ENCODE peak calls at places on chromosomes 4 and X, in ten cellular contexts. F is astrocyte of the spinal cord; V is fibroblast of mammary gland; Q is spleen; Y is GM12865; N is nephron progenitor cell; M is transverse colon; E is activated CD8-positive, alpha-beta T cell treated with anti-CD3 and anti-CD28 coated beads for 36 hours; D is ovary; L is fibroblast of the aortic adventitia. G is an unnamed sample.

GRCh38 chrX:1391370-1391706 is 575 bp downstream of the SLC25A6 start:
- DNase-seq in M (no peak), D (no peak), F (no peak), Q (no peak), V (no peak), E (no peak), N (peak; percentile 95), Y (no peak), L (peak; percentile 23), G (peak; percentile 91)

GRCh38 chr4:25172964-25173917 is 13.0 kb upstream of the SEPSECS start:
- DNase-seq in D (no peak), L (peak; percentile 99), V (peak; percentile 100), N (no peak), M (no peak), F (peak; percentile 98), Q (no peak), E (no peak), Y (peak; percentile 15), G (peak; percentile 5)

GRCh38 chr4:70613893-70614572 is 14.5 kb upstream of the ENAM start:
- DNase-seq in Y (no peak), E (no peak), F (no peak), L (peak; percentile 8), N (no peak), M (no peak), Q (no peak), V (no peak), D (no peak), G (no peak)

GRCh38 chrX:2685886-2686285 is 5.2 kb upstream of the CD99 start:
- DNase-seq in V (no peak), M (no peak), L (no peak), N (no peak), E (no peak), F (no peak), Y (no peak), D (no peak), Q (no peak), G (no peak)

GRCh38 chrX:94058728-94059382 is 384.8 kb downstream of the FAM133A start:
- DNase-seq in Q (no peak), D (no peak), N (peak; percentile 40), E (peak; percentile 1), L (peak; percentile 1), Y (no peak), M (no peak), V (peak; percentile 8), F (no peak), G (peak; percentile 1)

GRCh38 chr4:113384600-113384999 is 335.1 kb downstream of the ANK2 start:
- DNase-seq in N (no peak), Y (no peak), F (peak; percentile 74), D (no peak), M (no peak), E (no peak), Q (no peak), L (peak; percentile 89), V (peak; percentile 84), G (no peak)

GRCh38 chr4:101649790-101650450 is 140.6 kb upstream of the BANK1 start:
- DNase-seq in Y (no peak), M (no peak), E (no peak), D (no peak), L (peak; percentile 64), V (no peak), F (no peak), N (no peak), Q (no peak), G (no peak)

GRCh38 chr4:102390438-102390837 is 45.2 kb upstream of the SLC39A8 start:
- DNase-seq in Q (no peak), D (no peak), L (peak; percentile 40), N (no peak), V (peak; percentile 64), F (peak; percentile 55), Y (peak; percentile 39), M (no peak), E (peak; percentile 9), G (no peak)

GRCh38 chrX:2391869-2392606 is 108.7 kb downstream of the DHRSX start:
- DNase-seq in Q (no peak), N (no peak), F (peak; percentile 89), Y (no peak), D (no peak), L (peak; percentile 45), E (no peak), M (no peak), V (peak; percentile 80), G (peak; percentile 69)

DNA sequence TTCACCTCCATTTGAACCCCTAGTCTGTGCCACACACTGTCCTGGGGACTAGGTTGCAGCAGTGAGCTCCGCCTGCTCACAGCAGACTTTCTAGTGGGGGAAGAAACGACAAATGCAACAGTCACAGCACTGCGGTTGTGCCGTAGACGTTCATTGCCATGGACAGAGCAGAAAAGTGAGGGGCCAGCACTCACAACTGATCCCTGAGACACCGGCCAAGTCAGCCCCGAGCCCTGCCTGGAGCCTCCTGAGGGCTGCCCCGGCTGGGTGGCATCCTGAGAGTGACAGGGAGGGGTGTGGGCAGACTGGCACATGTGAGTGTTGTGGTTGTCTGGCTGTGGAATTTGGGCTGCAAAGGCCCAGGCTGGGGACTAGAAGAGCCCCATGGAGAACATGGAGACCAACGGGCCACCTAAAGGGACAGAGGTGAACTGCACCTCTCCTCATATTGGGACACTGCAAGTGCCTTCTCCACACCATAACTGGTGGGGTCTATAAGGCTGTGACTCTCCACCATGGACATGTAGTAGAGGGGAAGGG is 4.6 kb downstream of the DUSP9 start:
- DNase-seq in L (no peak), V (no peak), M (no peak), F (no peak), D (no peak), N (no peak), Q (peak; percentile 43), E (no peak), Y (peak; percentile 24), G (no peak)
- TF ChIP-seq CTCF in L (peak; percentile 45), V (peak; percentile 17), M (no peak), F (peak; percentile 28), D (no peak), N (peak; percentile 32), Q (no peak), E (no peak), Y (peak; percentile 33), G (peak; percentile 47)

DNA sequence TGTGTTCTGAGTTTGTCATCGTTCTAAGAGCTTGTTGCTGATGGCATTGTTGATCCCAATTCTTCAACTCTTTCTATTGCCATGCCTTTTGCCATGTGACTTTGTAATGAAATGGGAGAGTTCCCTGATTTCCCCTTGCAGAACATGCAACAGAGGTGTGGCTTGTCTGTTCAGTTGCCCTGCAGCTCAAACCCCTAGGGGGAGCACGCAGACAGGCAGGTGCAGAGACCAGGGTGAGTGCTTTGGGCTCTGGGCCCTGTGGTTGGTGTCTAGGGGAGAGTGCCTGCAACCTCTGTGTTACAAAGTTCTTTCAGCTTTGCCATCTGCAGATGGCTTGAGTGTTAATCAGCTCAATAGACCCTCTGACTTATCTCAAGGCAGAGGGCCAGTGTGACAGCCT is 332.7 kb downstream of the MID1IP1 start:
- DNase-seq in Y (peak; percentile 48), M (peak; percentile 19), F (no peak), L (no peak), N (no peak), V (no peak), Q (peak; percentile 79), D (no peak), E (peak; percentile 29), G (peak; percentile 36)
- TF ChIP-seq CTCF in Y (peak; percentile 46), M (no peak), F (no peak), L (no peak), N (no peak), V (no peak), Q (peak; percentile 24), D (no peak), E (no peak), G (no peak)

GRCh38 chr4:13248621-13249298 is 235.4 kb downstream of the RAB28 start:
- DNase-seq in D (no peak), Y (no peak), V (peak; percentile 6), L (peak; percentile 1), M (no peak), Q (no peak), F (peak; percentile 14), E (no peak), N (no peak), G (no peak)
- TF ChIP-seq CTCF in D (no peak), Y (peak; percentile 3), V (peak; percentile 37), L (peak; percentile 23), M (no peak), Q (no peak), F (peak; percentile 41), E (no peak), N (no peak), G (no peak)

GRCh38 chr4:189126040-189126439 is 814.6 kb upstream of the FRG1 start:
- DNase-seq in V (no peak), Q (no peak), N (no peak), M (no peak), D (no peak), E (no peak), L (no peak), F (no peak), Y (no peak), G (no peak)

GRCh38 chr4:189128341-189128740 is 812.3 kb upstream of the FRG1 start:
- DNase-seq in Q (no peak), L (no peak), M (no peak), V (no peak), E (no peak), D (no peak), F (no peak), N (no peak), Y (no peak), G (no peak)

GRCh38 chr4:189121336-189121735 is 819.3 kb upstream of the FRG1 start:
- DNase-seq in D (no peak), N (no peak), M (no peak), F (no peak), Q (no peak), Y (no peak), E (no peak), L (no peak), V (no peak), G (no peak)

GRCh38 chr4:189124791-189125190 is 815.9 kb upstream of the FRG1 start:
- DNase-seq in Q (no peak), L (no peak), M (no peak), E (no peak), D (no peak), V (no peak), N (no peak), F (no peak), Y (no peak), G (no peak)

GRCh38 chr4:189124149-189124758 is 816.4 kb upstream of the FRG1 start:
- DNase-seq in D (peak; percentile 62), F (peak; percentile 42), M (no peak), E (peak; percentile 2), N (peak; percentile 33), V (peak; percentile 65), Y (no peak), Q (no peak), L (no peak), G (peak; percentile 34)
- TF ChIP-seq CTCF in D (no peak), F (peak; percentile 73), M (no peak), E (no peak), N (peak; percentile 56), V (peak; percentile 82), Y (no peak), Q (no peak), L (peak; percentile 9), G (peak; percentile 45)

GRCh38 chr4:83252782-83253405 is 31.7 kb downstream of the COQ2 start:
- DNase-seq in N (peak; percentile 63), Y (peak; percentile 88), D (no peak), Q (peak; percentile 83), V (peak; percentile 66), F (peak; percentile 59), L (peak; percentile 38), E (peak; percentile 84), M (peak; percentile 89), G (peak; percentile 69)
- TF ChIP-seq CTCF in N (peak; percentile 69), Y (peak; percentile 87), D (no peak), Q (peak; percentile 70), V (peak; percentile 79), F (peak; percentile 76), L (peak; percentile 52), E (peak; percentile 90), M (peak; percentile 86), G (peak; percentile 34)

GRCh38 chrX:24081661-24082154 is 27.0 kb downstream of the EIF2S3 start:
- DNase-seq in F (peak; percentile 60), N (peak; percentile 55), V (peak; percentile 70), Y (peak; percentile 75), M (peak; percentile 64), D (peak; percentile 74), E (peak; percentile 68), L (peak; percentile 72), Q (peak; percentile 81), G (peak; percentile 77)
- TF ChIP-seq CTCF in F (peak; percentile 72), N (no peak), V (peak; percentile 54), Y (peak; percentile 35), M (no peak), D (no peak), E (peak; percentile 50), L (peak; percentile 60), Q (no peak), G (no peak)

G was measured in Calu3.